ENCODE peak calls at places on chromosomes 4 and X, in four cellular contexts. O, U, B and Y are unnamed samples.

GRCh38 chr4:98801259-98801725 is 127.6 kb downstream of the EIF4E start:
- DNase-seq in O (no peak), U (no peak), B (no peak), Y (peak; percentile 22)

GRCh38 chr4:173214661-173215060 is 46.0 kb downstream of the GALNT7 start:
- DNase-seq in O (no peak), U (no peak), B (no peak), Y (no peak)

GRCh38 chr4:133439830-133440229 is 290.7 kb downstream of the PCDH10 start:
- DNase-seq in O (no peak), U (no peak), B (no peak), Y (no peak)

GRCh38 chr4:53068755-53069154 is 206.6 kb downstream of the RASL11B start:
- DNase-seq in O (no peak), U (peak; percentile 65), B (no peak), Y (no peak)

GRCh38 chr4:145216532-145216931 is 36.1 kb upstream of the OTUD4 start:
- DNase-seq in O (no peak), U (no peak), B (no peak), Y (no peak)

GRCh38 chrX:18793601-18794089 is 86.2 kb downstream of the PPEF1 start:
- DNase-seq in O (no peak), U (peak; percentile 1), B (no peak), Y (peak; percentile 20)

GRCh38 chr4:145451895-145452294 is 29.8 kb upstream of the SMAD1 start:
- DNase-seq in O (no peak), U (no peak), B (no peak), Y (no peak)

GRCh38 chr4:183132081-183132480 is 33.0 kb downstream of the WWC2 start:
- DNase-seq in O (no peak), U (no peak), B (no peak), Y (no peak)

GRCh38 chr4:112557676-112558411 is 41.9 kb upstream of the NEUROG2 start:
- DNase-seq in O (no peak), U (no peak), B (no peak), Y (no peak)

GRCh38 chr4:2825740-2826139 is 17.9 kb upstream of the ADD1 start:
- DNase-seq in O (no peak), U (no peak), B (no peak), Y (no peak)

GRCh38 chrX:46754450-46755075 is 4.4 kb downstream of the SLC9A7 start:
- DNase-seq in O (no peak), U (no peak), B (peak; percentile 75), Y (no peak)

GRCh38 chrX:44105228-44105913 is 132.2 kb upstream of the NDP start:
- DNase-seq in O (no peak), U (no peak), B (no peak), Y (no peak)

GRCh38 chr4:119693127-119693526 is 64.5 kb upstream of the PDE5A start:
- DNase-seq in O (no peak), U (no peak), B (no peak), Y (no peak)

GRCh38 chr4:121408-122084 is 2.8 kb upstream of the ZNF718 start:
- DNase-seq in O (no peak), U (no peak), B (no peak), Y (no peak)

GRCh38 chrX:21946925-21947641 is 6.6 kb downstream of the SMS start:
- DNase-seq in O (no peak), U (no peak), B (no peak), Y (no peak)

GRCh38 chr4:77001907-77002306 is 52.4 kb downstream of the SEPTIN11 start:
- DNase-seq in O (no peak), U (no peak), B (no peak), Y (no peak)

GRCh38 chrX:7647826-7648225 is 195.1 kb upstream of the VCX start:
- DNase-seq in O (no peak), U (no peak), B (no peak), Y (no peak)

GRCh38 chr4:86972997-86973396 is 38.2 kb downstream of the AFF1 start:
- DNase-seq in O (no peak), U (peak; percentile 72), B (no peak), Y (no peak)

GRCh38 chr4:11232004-11232403 is 196.7 kb downstream of the HS3ST1 start:
- DNase-seq in O (no peak), U (no peak), B (no peak), Y (no peak)

GRCh38 chr4:132195181-132195580 is 953.9 kb upstream of the PCDH10 start:
- DNase-seq in O (no peak), U (no peak), B (no peak), Y (no peak)

GRCh38 chr4:85420831-85421230 is 54.1 kb upstream of the ARHGAP24 start:
- DNase-seq in O (no peak), U (no peak), B (no peak), Y (no peak)

GRCh38 chr4:122052714-122053113 is 99.4 kb upstream of the BLTP1 start:
- DNase-seq in O (no peak), U (no peak), B (no peak), Y (no peak)

GRCh38 chrX:68631331-68631730 is 16.1 kb upstream of the STARD8 start:
- DNase-seq in O (no peak), U (no peak), B (no peak), Y (no peak)

GRCh38 chrX:5397409-5397808 is 831.3 kb downstream of the NLGN4X start:
- DNase-seq in O (no peak), U (no peak), B (no peak), Y (no peak)

GRCh38 chrX:140712413-140713173 is 3.0 kb downstream of the LINC00632 start:
- DNase-seq in O (peak; percentile 17), U (no peak), B (no peak), Y (no peak)

GRCh38 chrX:66638591-66639500 is at the start of gene EDA2R:
- DNase-seq in O (peak; percentile 9), U (peak; percentile 85), B (peak; percentile 60), Y (no peak)

GRCh38 chr4:98293089-98293887 is 32.1 kb downstream of the RAP1GDS1 start:
- DNase-seq in O (no peak), U (no peak), B (no peak), Y (no peak)

GRCh38 chr4:183256343-183256742 is 63.7 kb downstream of the CLDN22 start:
- DNase-seq in O (no peak), U (no peak), B (no peak), Y (no peak)

GRCh38 chrX:105696870-105697269 is 125.5 kb upstream of the NRK start:
- DNase-seq in O (no peak), U (no peak), B (no peak), Y (no peak)

GRCh38 chr4:37317104-37317643 is 72.6 kb downstream of the NWD2 start:
- DNase-seq in O (no peak), U (no peak), B (no peak), Y (no peak)

GRCh38 chr4:42519803-42520417 is 122.6 kb downstream of the SHISA3 start:
- DNase-seq in O (no peak), U (peak; percentile 12), B (peak; percentile 19), Y (peak; percentile 35)

GRCh38 chr4:81632581-81633247 is 161.0 kb upstream of the RASGEF1B start:
- DNase-seq in O (no peak), U (no peak), B (no peak), Y (no peak)

GRCh38 chrX:18151661-18152060 is 69.0 kb downstream of the BEND2 start:
- DNase-seq in O (no peak), U (no peak), B (no peak), Y (no peak)

GRCh38 chr4:118858779-118859178 is 22.9 kb upstream of the SEC24D start:
- DNase-seq in O (no peak), U (no peak), B (no peak), Y (no peak)

GRCh38 chr4:27019766-27020165 is 159.1 kb downstream of the STIM2 start:
- DNase-seq in O (no peak), U (no peak), B (no peak), Y (no peak)

GRCh38 chr4:159046683-159047082 is 56.2 kb upstream of the RAPGEF2 start:
- DNase-seq in O (no peak), U (peak; percentile 87), B (no peak), Y (peak; percentile 20)

GRCh38 chr4:159047478-159048165 is 55.3 kb upstream of the RAPGEF2 start:
- DNase-seq in O (no peak), U (peak; percentile 25), B (no peak), Y (peak; percentile 19)

GRCh38 chr4:159045321-159045720 is 57.6 kb upstream of the RAPGEF2 start:
- DNase-seq in O (no peak), U (no peak), B (no peak), Y (no peak)

GRCh38 chr4:159049780-159050375 is 53.0 kb upstream of the RAPGEF2 start:
- DNase-seq in O (no peak), U (no peak), B (no peak), Y (no peak)

GRCh38 chr4:159048166-159048886 is 54.6 kb upstream of the RAPGEF2 start:
- DNase-seq in O (no peak), U (peak; percentile 84), B (no peak), Y (peak; percentile 79)
- TF ChIP-seq BRCA1 in O (no peak), U (no peak), B (no peak), Y (no peak)

DNA sequence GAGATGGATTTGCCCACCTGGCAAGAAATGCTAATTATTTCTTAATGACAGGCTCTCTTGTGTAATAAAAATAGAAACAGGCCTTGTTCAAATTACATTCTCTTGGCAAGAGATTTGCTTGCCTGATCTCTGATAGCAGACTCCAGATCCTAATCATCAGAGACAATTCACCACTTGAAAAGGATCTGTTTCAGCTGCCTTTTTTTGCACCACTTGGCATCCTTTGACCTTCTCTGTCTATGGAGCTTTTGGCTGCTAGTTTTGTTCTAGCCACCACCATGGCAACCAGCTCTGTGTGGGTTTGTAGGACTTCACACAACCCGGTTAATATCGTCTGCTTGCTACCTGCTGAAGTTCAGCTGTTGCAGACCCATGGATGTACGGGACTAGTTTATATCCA is 241.1 kb upstream of the TLL1 start:
- DNase-seq in O (no peak), U (no peak), B (no peak), Y (no peak)
- TF ChIP-seq BRCA1 in O (no peak), U (no peak), B (no peak), Y (no peak)

GRCh38 chrX:40173662-40174593 is 76.2 kb upstream of the BCOR start:
- DNase-seq in O (no peak), U (peak; percentile 76), B (no peak), Y (no peak)
- TF ChIP-seq BRCA1 in O (no peak), U (no peak), B (no peak), Y (no peak)

DNA sequence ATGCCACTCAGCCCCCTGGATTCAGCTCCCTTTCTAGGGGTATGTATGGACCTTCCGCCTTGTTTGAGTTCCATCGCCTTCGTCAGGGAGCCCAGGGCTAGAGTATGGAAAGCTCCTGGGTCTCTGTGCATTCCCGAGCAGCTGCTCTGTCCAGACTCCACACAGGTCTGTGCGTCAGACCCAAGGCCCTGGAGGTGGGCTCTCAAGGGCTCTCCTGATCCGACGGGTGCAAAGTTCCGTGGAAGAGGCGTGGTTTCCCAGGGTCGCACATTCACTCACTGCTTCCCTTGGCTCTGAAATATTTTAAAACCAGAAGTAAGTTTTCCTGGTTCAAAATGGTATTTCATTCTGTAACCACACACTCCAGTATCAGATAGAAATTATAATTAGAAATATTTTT is 863.2 kb downstream of the TRIML1 start:
- DNase-seq in O (no peak), U (no peak), B (no peak), Y (no peak)
- TF ChIP-seq BRCA1 in O (no peak), U (no peak), B (no peak), Y (no peak)

DNA sequence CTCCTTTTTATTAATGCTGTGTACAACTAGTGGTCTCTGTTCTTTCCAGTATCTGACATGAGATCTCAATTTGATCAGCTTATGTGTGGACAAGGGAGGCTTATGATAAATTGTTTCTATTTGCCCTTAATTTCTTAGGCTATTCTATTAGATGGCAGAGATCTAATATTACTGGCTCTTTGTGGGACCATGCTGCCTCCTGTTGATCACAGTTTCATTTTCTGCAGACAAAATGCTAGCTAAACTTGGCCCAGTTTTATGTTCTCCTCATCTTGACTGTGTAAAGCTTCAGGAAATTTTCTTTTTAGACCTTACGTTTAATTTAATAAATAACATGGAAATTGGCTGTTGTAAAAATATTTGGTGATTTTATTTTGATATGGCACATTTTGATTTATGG is 627.1 kb upstream of the AADAT start:
- DNase-seq in O (no peak), U (no peak), B (no peak), Y (no peak)
- TF ChIP-seq BRCA1 in O (no peak), U (no peak), B (no peak), Y (no peak)